ENCODE peak calls at places on chromosomes 13 and 19, in five cellular contexts. G, Y, Z, H and T are unnamed samples.

GRCh38 chr13:92989301-92989700 is 237.3 kb upstream of the GPC6 start:
- DNase-seq in G (no peak), Y (no peak), Z (no peak), H (no peak), T (no peak)

GRCh38 chr19:55392820-55393219 is 7.1 kb downstream of the RPL28 start:
- DNase-seq in G (no peak), Y (no peak), Z (no peak), H (no peak), T (no peak)

GRCh38 chr19:21568816-21569496 is 63.6 kb downstream of the ZNF429 start:
- DNase-seq in G (peak; percentile 83), Y (peak; percentile 93), Z (peak; percentile 78), H (peak; percentile 77), T (peak; percentile 92)

GRCh38 chr13:98454389-98454881 is 122.5 kb downstream of the STK24 start:
- DNase-seq in G (peak; percentile 85), Y (no peak), Z (no peak), H (no peak), T (no peak)

GRCh38 chr19:5809053-5809452 is 4.2 kb downstream of the NRTN start:
- DNase-seq in G (no peak), Y (peak; percentile 79), Z (no peak), H (no peak), T (no peak)

GRCh38 chr19:5621311-5621944 is 1.1 kb downstream of the SAFB2 start:
- DNase-seq in G (no peak), Y (no peak), Z (no peak), H (no peak), T (no peak)

GRCh38 chr19:35451278-35452096 is 3.4 kb downstream of the FFAR2 start:
- DNase-seq in G (no peak), Y (no peak), Z (peak; percentile 68), H (peak; percentile 14), T (no peak)

GRCh38 chr19:42423462-42424344 is 3.5 kb downstream of the LIPE start:
- DNase-seq in G (peak; percentile 66), Y (peak; percentile 70), Z (peak; percentile 94), H (peak; percentile 94), T (peak; percentile 95)

GRCh38 chr13:99868767-99869166 is 102.8 kb downstream of the ZIC5 start:
- DNase-seq in G (no peak), Y (no peak), Z (no peak), H (no peak), T (no peak)

GRCh38 chr13:33649212-33649917 is 168.6 kb upstream of the RFC3 start:
- DNase-seq in G (peak; percentile 33), Y (no peak), Z (no peak), H (no peak), T (no peak)